ENCODE peak calls at places on chromosomes 12 and 14, in eight cellular contexts. J, R, Z, L, C, M, U and Q are unnamed samples.

GRCh38 chr14:89826581-89826980 is 127.9 kb downstream of the EFCAB11 start:
- DNase-seq in Z (no peak), R (no peak), C (peak), M (no peak), U (no peak), J (no peak), L (no peak), Q (no peak)

GRCh38 chr12:52946334-52946733 is 2.6 kb upstream of the KRT18 start:
- DNase-seq in C (no peak), J (no peak), Z (no peak), L (no peak), U (no peak), M (no peak), R (no peak), Q (no peak)

GRCh38 chr14:70780396-70781075 is 28.8 kb downstream of the MAP3K9 start:
- DNase-seq in Z (no peak), L (no peak), C (no peak), U (no peak), M (peak), J (no peak), R (no peak), Q (no peak)

GRCh38 chr12:27732281-27732680 is 21.6 kb downstream of the MRPS35 start:
- DNase-seq in L (no peak), U (no peak), J (no peak), M (no peak), C (no peak), Z (no peak), R (no peak), Q (no peak)

GRCh38 chr12:110266381-110266909 is 14.6 kb upstream of the ATP2A2 start:
- DNase-seq in M (no peak), U (no peak), L (no peak), R (no peak), J (no peak), C (no peak), Z (peak), Q (no peak)

GRCh38 chr14:89807151-89807550 is 147.4 kb downstream of the EFCAB11 start:
- DNase-seq in J (no peak), M (no peak), C (no peak), U (no peak), Z (no peak), L (no peak), R (no peak), Q (no peak)

GRCh38 chr12:6962285-6963015 is 8.0 kb downstream of the PHB2 start:
- DNase-seq in U (no peak), R (no peak), J (no peak), M (peak), C (no peak), Z (peak), L (no peak), Q (no peak)

GRCh38 chr12:15796493-15797141 is 7.4 kb upstream of the EPS8 start:
- DNase-seq in R (no peak), Z (no peak), U (no peak), C (peak), L (no peak), J (peak), M (no peak), Q (peak)

GRCh38 chr12:70415987-70416386 is 49.9 kb downstream of the KCNMB4 start:
- DNase-seq in R (no peak), M (no peak), J (no peak), Z (no peak), C (no peak), U (no peak), L (no peak), Q (no peak)

GRCh38 chr12:65308601-65309071 is 30.2 kb downstream of the MSRB3 start:
- DNase-seq in C (peak), L (no peak), J (no peak), U (peak), R (no peak), M (no peak), Z (no peak), Q (peak)

GRCh38 chr12:45401008-45401407 is 185.1 kb downstream of the ANO6 start:
- DNase-seq in U (no peak), M (no peak), Z (peak), C (no peak), J (no peak), L (no peak), R (no peak), Q (no peak)

GRCh38 chr12:110171186-110171538 is 47.0 kb downstream of the IFT81 start:
- DNase-seq in C (no peak), Z (no peak), U (no peak), R (no peak), J (no peak), M (no peak), L (no peak), Q (no peak)

GRCh38 chr12:4422985-4423384 is 22.6 kb downstream of the FGF6 start:
- DNase-seq in Z (no peak), M (no peak), R (no peak), J (no peak), L (no peak), U (no peak), C (no peak), Q (no peak)

GRCh38 chr12:57775563-57776246 is 3.3 kb downstream of the EEF1AKMT3 start:
- DNase-seq in U (no peak), M (no peak), Z (no peak), R (no peak), C (no peak), L (no peak), J (no peak), Q (no peak)

GRCh38 chr12:49108958-49109404 is 1.7 kb downstream of the LMBR1L start:
- DNase-seq in R (no peak), L (no peak), M (peak), C (peak), U (peak), J (no peak), Z (no peak), Q (peak)

GRCh38 chr12:43728117-43728516 is 30.5 kb downstream of the PUS7L start:
- DNase-seq in M (no peak), J (no peak), L (no peak), Z (no peak), U (peak), C (no peak), R (no peak), Q (peak)

GRCh38 chr14:96042218-96042930 is 3.2 kb downstream of the C14orf132 start:
- DNase-seq in J (no peak), Z (no peak), C (peak), M (no peak), R (no peak), L (no peak), U (peak), Q (peak)

GRCh38 chr12:53782093-53782703 is 30.4 kb upstream of the CISTR start:
- DNase-seq in U (no peak), R (no peak), M (no peak), C (no peak), Z (no peak), J (no peak), L (no peak), Q (no peak)

GRCh38 chr14:59182641-59183040 is 5.8 kb upstream of the DAAM1 start:
- DNase-seq in C (no peak), M (no peak), L (no peak), R (no peak), Z (peak), U (no peak), J (no peak), Q (no peak)

GRCh38 chr12:55966408-55967281 is at the start of gene CDK2:
- DNase-seq in J (peak), Z (peak), U (peak), C (peak), L (peak), M (peak), R (peak), Q (peak)

GRCh38 chr12:109734219-109735000 is 20.8 kb downstream of the FAM222A start:
- DNase-seq in M (peak), R (no peak), L (peak), J (no peak), C (peak), U (peak), Z (no peak), Q (no peak)

GRCh38 chr12:1575287-1575798 is 19.0 kb downstream of the FBXL14 start:
- DNase-seq in Z (no peak), U (peak), L (no peak), M (no peak), J (no peak), R (no peak), C (no peak), Q (peak)

GRCh38 chr14:93950948-93951668 is 24.0 kb downstream of the FAM181A start:
- DNase-seq in R (no peak), J (no peak), M (no peak), Z (no peak), U (no peak), C (no peak), L (no peak), Q (peak)

GRCh38 chr14:74841230-74842207 is 34.4 kb downstream of the PROX2 start:
- DNase-seq in C (no peak), J (no peak), Z (no peak), U (no peak), R (no peak), L (no peak), M (no peak), Q (no peak)

GRCh38 chr12:29041621-29042020 is 107.5 kb upstream of the FAR2 start:
- DNase-seq in M (no peak), R (no peak), L (no peak), U (peak), C (peak), Z (no peak), J (peak), Q (peak)

GRCh38 chr12:101039848-101040531 is 170.0 kb downstream of the SLC5A8 start:
- DNase-seq in U (no peak), M (no peak), C (no peak), R (no peak), L (no peak), Z (no peak), J (no peak), Q (peak)

GRCh38 chr14:89417111-89417468 is at the start of gene FOXN3:
- DNase-seq in L (peak), J (peak), R (peak), C (peak), Z (peak), U (peak), M (peak), Q (peak)

GRCh38 chr12:39990122-39991101 is 115.5 kb downstream of the SLC2A13 start:
- DNase-seq in C (peak), U (peak), M (peak), R (peak), L (peak), Z (no peak), J (no peak), Q (peak)

GRCh38 chr12:8609061-8609570 is 3.5 kb downstream of the AICDA start:
- DNase-seq in L (peak), U (peak), R (no peak), C (peak), J (no peak), M (no peak), Z (no peak), Q (peak)